ENCODE peak calls at places on chromosomes 5 and 9, in ten cellular contexts. J is IMR-90, R is spleen, E is uterus, M is A549, Q is K562, Z is GM12891, L is GM12892, F is ovary, O is stomach. X is an unnamed sample.

GRCh38 chr9:95605826-95606555 is 89.2 kb upstream of the PTCH1 start:
- DNase-seq in Z (no peak), J (no peak), Q (no peak), L (no peak), M (peak), F (no peak), R (no peak), E (no peak), O (no peak), X (no peak)

GRCh38 chr5:95078868-95079267 is 206.0 kb downstream of the MCTP1 start:
- DNase-seq in J (no peak), R (no peak), Q (no peak), L (no peak), Z (no peak), O (no peak), M (no peak), F (no peak), E (no peak), X (no peak)

GRCh38 chr5:78002690-78003089 is 226.6 kb upstream of the TBCA start:
- DNase-seq in J (no peak), Z (no peak), L (no peak), M (no peak), O (no peak), F (no peak), R (no peak), Q (no peak), E (no peak), X (no peak)

GRCh38 chr9:127828262-127829031 is 25.8 kb downstream of the FPGS start:
- DNase-seq in Q (peak), M (peak), F (peak), E (peak), O (peak), R (peak), J (peak), L (no peak), Z (no peak), X (no peak)

GRCh38 chr5:43038523-43038989 is 1.6 kb downstream of the ANXA2R start:
- DNase-seq in Q (no peak), J (peak), M (no peak), Z (no peak), L (no peak), E (no peak), R (peak), O (no peak), F (no peak), X (no peak)

GRCh38 chr9:127873886-127874285 is 3.6 kb downstream of the AK1 start:
- DNase-seq in O (peak), E (peak), F (peak), J (no peak), R (no peak), M (no peak), Q (no peak), Z (no peak), L (no peak), X (peak)

GRCh38 chr9:81724242-81724889 is 35.0 kb upstream of the TLE1 start:
- DNase-seq in Z (no peak), L (no peak), E (peak), R (no peak), M (no peak), O (no peak), F (no peak), Q (no peak), J (peak), X (no peak)

GRCh38 chr5:151492729-151493128 is 45.3 kb downstream of the SLC36A1 start:
- DNase-seq in R (no peak), Q (no peak), F (no peak), O (no peak), Z (no peak), L (no peak), M (peak), J (peak), E (no peak), X (peak)

GRCh38 chr5:95281211-95281610 is 3.7 kb downstream of the MCTP1 start:
- DNase-seq in Q (no peak), L (no peak), J (peak), Z (no peak), F (no peak), M (no peak), O (no peak), R (no peak), E (no peak), X (peak)

GRCh38 chr5:110757118-110757729 is 18.4 kb downstream of the SLC25A46 start:
- DNase-seq in J (peak), O (no peak), E (no peak), F (no peak), Z (no peak), Q (peak), L (no peak), R (no peak), M (peak), X (no peak)

GRCh38 chr9:113664176-113664875 is 200.8 kb downstream of the RGS3 start:
- DNase-seq in R (no peak), F (no peak), E (no peak), M (no peak), O (no peak), Z (no peak), Q (no peak), L (no peak), J (no peak), X (no peak)

GRCh38 chr5:134177197-134178171 is 734 bp upstream of the SKP1 start:
- DNase-seq in O (peak), L (no peak), Z (peak), R (peak), M (peak), F (peak), Q (peak), J (peak), E (peak), X (no peak)

GRCh38 chr5:145991044-145991575 is 54.7 kb downstream of the SH3RF2 start:
- DNase-seq in F (no peak), M (no peak), R (no peak), J (peak), L (no peak), Q (no peak), Z (no peak), E (no peak), O (no peak), X (no peak)

GRCh38 chr9:114383866-114384231 is 3.9 kb downstream of the AKNA start:
- DNase-seq in O (no peak), Q (no peak), R (peak), L (no peak), E (no peak), J (no peak), M (no peak), Z (no peak), F (no peak), X (no peak)

GRCh38 chr5:132422720-132423442 is 53.4 kb downstream of the SLC22A5 start:
- DNase-seq in O (peak), J (peak), R (peak), L (no peak), F (peak), E (no peak), M (peak), Z (no peak), Q (peak), X (no peak)

GRCh38 chr5:144547098-144547499 is 376.4 kb downstream of the KCTD16 start:
- DNase-seq in M (no peak), F (no peak), R (no peak), Q (no peak), O (no peak), J (peak), L (no peak), Z (no peak), E (no peak), X (no peak)

GRCh38 chr5:53942724-53943123 is 367.6 kb downstream of the ARL15 start:
- DNase-seq in O (no peak), R (no peak), Q (no peak), E (peak), L (no peak), J (peak), M (peak), Z (no peak), F (peak), X (no peak)

GRCh38 chr5:179858586-179859427 is at the start of gene MRNIP:
- DNase-seq in Q (peak), Z (peak), M (peak), L (peak), J (peak), O (peak), F (peak), E (peak), R (peak), X (peak)

GRCh38 chr9:136687721-136688223 is 515 bp upstream of the AGPAT2 start:
- DNase-seq in J (no peak), L (no peak), Z (no peak), O (peak), Q (peak), R (peak), E (no peak), F (no peak), M (no peak), X (no peak)

GRCh38 chr9:69120380-69121154 is 53.5 kb upstream of the TJP2 start:
- DNase-seq in Z (peak), L (peak), Q (no peak), M (no peak), F (peak), O (peak), E (peak), J (no peak), R (no peak), X (no peak)

GRCh38 chr9:69118656-69119055 is 55.4 kb upstream of the TJP2 start:
- DNase-seq in Z (no peak), L (no peak), J (no peak), O (no peak), M (no peak), Q (no peak), F (no peak), E (no peak), R (no peak), X (no peak)

GRCh38 chr9:69122391-69123141 is 51.5 kb upstream of the TJP2 start:
- DNase-seq in Z (peak), J (peak), O (peak), R (no peak), M (no peak), E (no peak), F (no peak), Q (no peak), L (no peak), X (peak)

GRCh38 chr9:69122086-69122390 is 52.0 kb upstream of the TJP2 start:
- DNase-seq in Q (no peak), J (peak), R (peak), E (peak), F (peak), O (peak), L (peak), M (peak), Z (peak), X (peak)

DNA sequence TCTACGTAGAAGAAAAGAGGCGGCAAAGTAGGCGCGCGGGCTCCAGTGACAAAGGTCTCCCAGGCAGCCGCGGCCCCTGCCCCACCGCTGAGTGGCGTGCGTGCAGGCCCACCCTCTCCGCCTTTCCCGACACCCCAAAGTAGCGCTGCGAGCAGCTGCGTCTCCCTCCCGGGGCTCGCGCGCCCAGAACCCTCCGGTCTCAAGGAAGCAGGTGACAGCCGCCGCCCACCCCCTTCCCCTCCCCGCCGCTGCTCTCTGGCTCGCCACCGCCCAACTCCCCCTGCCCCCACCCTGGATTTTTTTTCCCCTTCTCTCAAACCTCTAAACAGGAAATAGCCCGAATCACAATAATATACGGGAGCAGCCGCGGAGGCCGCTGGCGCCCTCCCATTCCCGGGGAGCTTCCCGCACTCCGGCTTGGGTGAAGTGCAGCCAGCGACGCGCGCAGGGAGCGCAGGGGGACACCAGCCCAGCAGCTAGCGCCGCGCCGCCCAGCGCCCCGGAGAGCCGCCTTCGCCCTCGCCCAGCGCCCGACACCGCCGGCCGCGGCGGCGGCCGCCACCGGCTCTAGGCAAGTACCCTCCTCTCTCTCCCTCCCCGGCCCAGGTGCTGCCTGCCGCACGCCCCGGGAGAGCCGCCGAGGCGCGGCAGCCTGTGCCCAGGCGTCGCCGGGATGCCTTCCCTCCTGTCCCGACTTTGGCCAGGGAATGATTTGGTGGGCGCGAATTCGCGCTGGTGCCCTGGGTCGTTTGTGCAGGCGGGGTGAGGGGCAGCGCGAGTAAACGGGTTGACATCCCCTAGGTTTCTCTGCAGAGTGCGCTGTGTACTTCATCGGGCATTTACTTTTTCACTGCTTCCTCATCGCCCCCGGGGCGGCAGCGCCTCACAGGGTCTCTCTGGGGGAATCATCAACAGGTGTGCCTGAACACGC is 52.7 kb upstream of the TJP2 start:
- DNase-seq in M (peak), L (peak), J (peak), F (peak), Q (no peak), E (no peak), Z (peak), O (peak), R (peak), X (peak)
- TF ChIP-seq POLR2A in M (no peak), L (no peak), J (no peak), F (no peak), Q (no peak), E (no peak), Z (no peak), O (no peak), R (no peak), X (no peak)

DNA sequence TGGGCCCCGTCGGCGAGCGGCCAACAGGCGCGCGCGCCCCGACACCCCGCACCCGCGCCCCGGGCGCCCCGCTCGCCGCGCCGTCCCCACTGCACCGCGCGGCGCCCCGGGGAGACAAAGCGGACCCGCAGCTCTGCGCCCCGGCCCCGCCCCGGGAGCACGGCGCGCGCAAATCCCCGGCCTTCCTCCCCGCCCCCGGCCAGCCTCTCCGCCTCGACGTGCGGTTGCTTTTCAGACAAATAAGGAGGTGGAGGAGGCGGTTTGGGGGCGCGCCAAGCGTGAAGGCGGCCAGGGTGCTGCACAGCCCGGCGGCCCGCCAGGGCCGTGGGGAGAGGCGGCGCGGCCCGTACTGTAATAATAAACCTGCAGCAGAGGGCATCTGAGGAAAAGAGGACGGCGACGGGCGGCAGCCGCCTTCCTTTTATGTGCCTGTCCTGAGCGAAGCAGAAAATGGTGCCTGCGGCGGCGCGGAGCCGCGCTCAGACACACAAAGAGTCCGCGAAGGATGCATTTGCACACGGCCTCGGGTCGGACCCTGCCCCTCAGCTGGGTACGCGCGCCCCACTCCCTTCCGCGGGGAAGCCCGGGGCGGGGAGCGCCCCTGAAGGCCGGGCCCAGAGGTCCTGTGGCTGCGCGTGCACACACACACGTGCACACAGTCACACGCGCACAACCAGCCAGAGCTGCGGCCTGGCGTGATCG is 739 bp upstream of the NREP start:
- DNase-seq in Z (peak), F (peak), M (peak), E (peak), O (peak), J (peak), L (peak), R (peak), Q (peak), X (peak)
- TF ChIP-seq POLR2A in Z (no peak), F (peak), M (peak), E (peak), O (no peak), J (no peak), L (peak), R (no peak), Q (no peak), X (peak)

GRCh38 chr5:56725709-56726108 is 89.6 kb upstream of the MAP3K1 start:
- DNase-seq in O (no peak), Z (no peak), E (no peak), J (peak), Q (no peak), M (no peak), R (no peak), L (no peak), F (no peak), X (no peak)
- TF ChIP-seq POLR2A in O (no peak), Z (no peak), E (no peak), J (no peak), Q (peak), M (no peak), R (no peak), L (no peak), F (no peak), X (no peak)

GRCh38 chr5:142342128-142342981 is 17.5 kb upstream of the SPRY4 start:
- DNase-seq in M (no peak), L (no peak), J (peak), R (no peak), O (no peak), E (peak), Q (peak), Z (no peak), F (no peak), X (no peak)
- TF ChIP-seq POLR2A in M (no peak), L (no peak), J (no peak), R (no peak), O (no peak), E (no peak), Q (no peak), Z (no peak), F (no peak), X (no peak)

X was measured in H54.